ENCODE peak calls at places on chromosomes 13 and 19, in eight cellular contexts. One of them, this sample, is unnamed.

GRCh38 chr19:6769006-6769637 is 1.9 kb upstream of the SH2D3A start:
- DNase-seq in neuronal stem cell: no peak
- DNase-seq in OCI-LY7: peak
- DNase-seq in GM23338: peak
- DNase-seq in neural progenitor cell: peak
- DNase-seq in keratinocyte: no peak
- DNase-seq in fibroblast of lung: no peak
- DNase-seq in GM23248: peak
- DNase-seq in this sample: no peak

GRCh38 chr19:32858155-32858554 is 11.4 kb downstream of the SLC7A9 start:
- DNase-seq in neuronal stem cell: no peak
- DNase-seq in OCI-LY7: no peak
- DNase-seq in GM23338: no peak
- DNase-seq in neural progenitor cell: no peak
- DNase-seq in keratinocyte: no peak
- DNase-seq in fibroblast of lung: no peak
- DNase-seq in GM23248: no peak
- DNase-seq in this sample: no peak

GRCh38 chr13:29522044-29522685 is 73.3 kb downstream of the SLC7A1 start:
- DNase-seq in neuronal stem cell: no peak
- DNase-seq in OCI-LY7: no peak
- DNase-seq in GM23338: no peak
- DNase-seq in neural progenitor cell: no peak
- DNase-seq in keratinocyte: no peak
- DNase-seq in fibroblast of lung: peak
- DNase-seq in GM23248: peak
- DNase-seq in this sample: no peak

GRCh38 chr19:2636897-2637683 is 65.4 kb downstream of the GNG7 start:
- DNase-seq in neuronal stem cell: peak
- DNase-seq in OCI-LY7: peak
- DNase-seq in GM23338: peak
- DNase-seq in neural progenitor cell: peak
- DNase-seq in keratinocyte: no peak
- DNase-seq in fibroblast of lung: peak
- DNase-seq in GM23248: peak
- DNase-seq in this sample: peak

GRCh38 chr13:81795710-81796109 is 1454.8 kb upstream of the SPRY2 start:
- DNase-seq in neuronal stem cell: no peak
- DNase-seq in OCI-LY7: no peak
- DNase-seq in GM23338: no peak
- DNase-seq in neural progenitor cell: no peak
- DNase-seq in keratinocyte: no peak
- DNase-seq in fibroblast of lung: no peak
- DNase-seq in GM23248: no peak
- DNase-seq in this sample: no peak

GRCh38 chr19:41565384-41565730 is 10.6 kb upstream of the CEACAM21 start:
- DNase-seq in neuronal stem cell: no peak
- DNase-seq in OCI-LY7: no peak
- DNase-seq in GM23338: no peak
- DNase-seq in neural progenitor cell: no peak
- DNase-seq in keratinocyte: no peak
- DNase-seq in fibroblast of lung: no peak
- DNase-seq in GM23248: no peak
- DNase-seq in this sample: no peak

GRCh38 chr19:50793558-50794065 is 3.4 kb downstream of the ACP4 start:
- DNase-seq in neuronal stem cell: no peak
- DNase-seq in OCI-LY7: no peak
- DNase-seq in GM23338: no peak
- DNase-seq in neural progenitor cell: no peak
- DNase-seq in keratinocyte: no peak
- DNase-seq in fibroblast of lung: no peak
- DNase-seq in GM23248: no peak
- DNase-seq in this sample: no peak

GRCh38 chr13:106484755-106485193 is 50.7 kb downstream of the EFNB2 start:
- DNase-seq in neuronal stem cell: no peak
- DNase-seq in OCI-LY7: no peak
- DNase-seq in GM23338: no peak
- DNase-seq in neural progenitor cell: no peak
- DNase-seq in keratinocyte: no peak
- DNase-seq in fibroblast of lung: peak
- DNase-seq in GM23248: no peak
- DNase-seq in this sample: no peak

GRCh38 chr19:39197808-39198207 is 1.0 kb downstream of the NCCRP1 start:
- DNase-seq in neuronal stem cell: no peak
- DNase-seq in OCI-LY7: no peak
- DNase-seq in GM23338: no peak
- DNase-seq in neural progenitor cell: peak
- DNase-seq in keratinocyte: no peak
- DNase-seq in fibroblast of lung: no peak
- DNase-seq in GM23248: no peak
- DNase-seq in this sample: no peak

GRCh38 chr13:110455941-110456340 is 105.6 kb downstream of the RAB20 start:
- DNase-seq in neuronal stem cell: peak
- DNase-seq in OCI-LY7: peak
- DNase-seq in GM23338: peak
- DNase-seq in neural progenitor cell: peak
- DNase-seq in keratinocyte: peak
- DNase-seq in fibroblast of lung: peak
- DNase-seq in GM23248: peak
- DNase-seq in this sample: peak

GRCh38 chr19:43555185-43555770 is 20.0 kb downstream of the XRCC1 start:
- DNase-seq in neuronal stem cell: peak
- DNase-seq in OCI-LY7: peak
- DNase-seq in GM23338: peak
- DNase-seq in neural progenitor cell: peak
- DNase-seq in keratinocyte: no peak
- DNase-seq in fibroblast of lung: peak
- DNase-seq in GM23248: peak
- DNase-seq in this sample: peak

DNA sequence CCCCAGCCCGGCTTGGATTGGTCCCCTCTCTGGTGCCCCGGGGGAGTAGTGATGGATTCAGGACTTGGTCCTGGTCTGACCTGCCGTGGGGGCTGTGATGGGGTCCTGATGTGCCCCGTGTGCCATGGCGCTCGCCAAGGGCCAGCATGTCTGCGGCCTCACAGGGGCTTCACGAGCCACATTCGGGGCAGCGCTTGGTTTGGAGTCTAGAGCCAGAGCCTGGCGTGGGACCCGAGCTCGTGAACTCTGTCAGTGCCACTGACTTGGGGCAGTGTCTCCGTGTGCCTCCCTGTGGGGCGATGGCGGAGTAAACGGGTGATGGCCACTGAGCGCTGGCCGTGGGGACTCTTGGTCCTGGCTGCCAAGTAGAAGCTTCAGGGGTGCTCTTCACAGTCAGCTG is 17.1 kb downstream of the KDM4B start:
- DNase-seq in neuronal stem cell: no peak
- DNase-seq in OCI-LY7: no peak
- DNase-seq in GM23338: no peak
- DNase-seq in neural progenitor cell: no peak
- DNase-seq in keratinocyte: no peak
- DNase-seq in fibroblast of lung: no peak
- DNase-seq in GM23248: no peak
- DNase-seq in this sample: no peak
- H2AFZ ChIP-seq in neuronal stem cell: no peak
- H2AFZ ChIP-seq in OCI-LY7: no peak
- H2AFZ ChIP-seq in GM23338: no peak
- H2AFZ ChIP-seq in neural progenitor cell: no peak
- H2AFZ ChIP-seq in keratinocyte: no peak
- H2AFZ ChIP-seq in fibroblast of lung: no peak
- H2AFZ ChIP-seq in GM23248: no peak
- H2AFZ ChIP-seq in this sample: no peak

DNA sequence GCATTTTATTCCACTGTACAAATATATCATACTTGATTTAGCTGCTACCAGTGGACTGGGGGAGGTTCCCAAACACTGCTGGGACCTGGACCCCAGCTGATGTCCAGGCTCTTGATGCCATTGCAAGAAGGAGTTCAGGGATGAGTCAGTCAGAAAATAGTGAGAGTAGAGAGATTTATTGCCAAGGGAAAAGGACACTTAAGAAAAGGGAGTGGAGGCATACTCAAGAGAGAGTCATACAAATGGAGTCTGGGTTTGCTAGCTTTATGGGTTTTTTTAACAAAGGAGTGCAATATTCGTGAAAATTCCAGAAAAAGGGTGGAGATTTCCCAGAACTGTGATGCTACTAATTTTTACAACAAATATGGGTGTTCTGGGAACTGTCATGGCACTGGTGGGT is 36.1 kb downstream of the GPC6 start:
- DNase-seq in neuronal stem cell: no peak
- DNase-seq in OCI-LY7: no peak
- DNase-seq in GM23338: no peak
- DNase-seq in neural progenitor cell: no peak
- DNase-seq in keratinocyte: no peak
- DNase-seq in fibroblast of lung: peak
- DNase-seq in GM23248: peak
- DNase-seq in this sample: no peak
- H2AFZ ChIP-seq in neuronal stem cell: no peak
- H2AFZ ChIP-seq in OCI-LY7: no peak
- H2AFZ ChIP-seq in GM23338: no peak
- H2AFZ ChIP-seq in neural progenitor cell: no peak
- H2AFZ ChIP-seq in keratinocyte: peak
- H2AFZ ChIP-seq in fibroblast of lung: no peak
- H2AFZ ChIP-seq in GM23248: peak
- H2AFZ ChIP-seq in this sample: no peak

GRCh38 chr19:34926361-34926684 is 380 bp upstream of the ZNF30 start:
- DNase-seq in neuronal stem cell: no peak
- DNase-seq in OCI-LY7: no peak
- DNase-seq in GM23338: no peak
- DNase-seq in neural progenitor cell: no peak
- DNase-seq in keratinocyte: no peak
- DNase-seq in fibroblast of lung: no peak
- DNase-seq in GM23248: no peak
- DNase-seq in this sample: no peak

GRCh38 chr19:34932494-34932893 is 5.8 kb downstream of the ZNF30 start:
- DNase-seq in neuronal stem cell: no peak
- DNase-seq in OCI-LY7: no peak
- DNase-seq in GM23338: no peak
- DNase-seq in neural progenitor cell: no peak
- DNase-seq in keratinocyte: no peak
- DNase-seq in fibroblast of lung: no peak
- DNase-seq in GM23248: no peak
- DNase-seq in this sample: no peak

GRCh38 chr19:34925278-34925855 is 1.3 kb upstream of the ZNF30 start:
- DNase-seq in neuronal stem cell: no peak
- DNase-seq in OCI-LY7: no peak
- DNase-seq in GM23338: no peak
- DNase-seq in neural progenitor cell: no peak
- DNase-seq in keratinocyte: no peak
- DNase-seq in fibroblast of lung: no peak
- DNase-seq in GM23248: no peak
- DNase-seq in this sample: no peak

GRCh38 chr19:34926685-34927375 is at the start of gene ZNF30:
- DNase-seq in neuronal stem cell: peak
- DNase-seq in OCI-LY7: no peak
- DNase-seq in GM23338: peak
- DNase-seq in neural progenitor cell: peak
- DNase-seq in keratinocyte: no peak
- DNase-seq in fibroblast of lung: peak
- DNase-seq in GM23248: peak
- DNase-seq in this sample: peak
- H2AFZ ChIP-seq in neuronal stem cell: peak
- H2AFZ ChIP-seq in OCI-LY7: no peak
- H2AFZ ChIP-seq in GM23338: peak
- H2AFZ ChIP-seq in neural progenitor cell: peak
- H2AFZ ChIP-seq in keratinocyte: peak
- H2AFZ ChIP-seq in fibroblast of lung: peak
- H2AFZ ChIP-seq in GM23248: peak
- H2AFZ ChIP-seq in this sample: peak

GRCh38 chr13:20567881-20568528 is 1.0 kb downstream of the IFT88 start:
- DNase-seq in neuronal stem cell: no peak
- DNase-seq in OCI-LY7: no peak
- DNase-seq in GM23338: no peak
- DNase-seq in neural progenitor cell: no peak
- DNase-seq in keratinocyte: no peak
- DNase-seq in fibroblast of lung: no peak
- DNase-seq in GM23248: no peak
- DNase-seq in this sample: peak
- H2AFZ ChIP-seq in neuronal stem cell: peak
- H2AFZ ChIP-seq in OCI-LY7: peak
- H2AFZ ChIP-seq in GM23338: peak
- H2AFZ ChIP-seq in neural progenitor cell: peak
- H2AFZ ChIP-seq in keratinocyte: peak
- H2AFZ ChIP-seq in fibroblast of lung: peak
- H2AFZ ChIP-seq in GM23248: peak
- H2AFZ ChIP-seq in this sample: peak

This sample was measured in endothelial cell of umbilical vein.